ENCODE peak calls at places on chromosomes 2 and 18, in eight cellular contexts. One of them, this sample, is unnamed.

GRCh38 chr2:16239296-16239850 is 299.0 kb downstream of the MYCN start:
- DNase-seq in left ventricle myocardium inferior: no peak
- DNase-seq in tibial artery: no peak
- DNase-seq in AG10803: no peak
- DNase-seq in astrocyte of the spinal cord: no peak
- DNase-seq in OCI-LY7: no peak
- DNase-seq in GM12865: no peak
- DNase-seq in foreskin fibroblast: no peak
- DNase-seq in this sample: no peak

GRCh38 chr2:217248312-217248935 is 388.6 kb upstream of the TNP1 start:
- DNase-seq in tibial artery: peak
- DNase-seq in AG10803: peak
- DNase-seq in OCI-LY7: no peak
- DNase-seq in GM12865: peak
- DNase-seq in foreskin fibroblast: no peak
- DNase-seq in left ventricle myocardium inferior: peak
- DNase-seq in astrocyte of the spinal cord: peak
- DNase-seq in this sample: peak

GRCh38 chr2:5521462-5521861 is 170.7 kb upstream of the SOX11 start:
- DNase-seq in astrocyte of the spinal cord: no peak
- DNase-seq in AG10803: no peak
- DNase-seq in OCI-LY7: no peak
- DNase-seq in foreskin fibroblast: no peak
- DNase-seq in tibial artery: no peak
- DNase-seq in left ventricle myocardium inferior: peak
- DNase-seq in GM12865: no peak
- DNase-seq in this sample: no peak

GRCh38 chr2:42510191-42510929 is 16.6 kb upstream of the KCNG3 start:
- DNase-seq in OCI-LY7: no peak
- DNase-seq in astrocyte of the spinal cord: no peak
- DNase-seq in AG10803: no peak
- DNase-seq in left ventricle myocardium inferior: no peak
- DNase-seq in tibial artery: no peak
- DNase-seq in foreskin fibroblast: no peak
- DNase-seq in GM12865: no peak
- DNase-seq in this sample: no peak

GRCh38 chr2:219060821-219061791 is at the start of gene IHH:
- DNase-seq in OCI-LY7: no peak
- DNase-seq in tibial artery: no peak
- DNase-seq in GM12865: no peak
- DNase-seq in astrocyte of the spinal cord: no peak
- DNase-seq in left ventricle myocardium inferior: no peak
- DNase-seq in AG10803: no peak
- DNase-seq in foreskin fibroblast: no peak
- DNase-seq in this sample: no peak

GRCh38 chr2:241298554-241299165 is 16.8 kb downstream of the HDLBP start:
- DNase-seq in GM12865: no peak
- DNase-seq in astrocyte of the spinal cord: no peak
- DNase-seq in OCI-LY7: no peak
- DNase-seq in tibial artery: no peak
- DNase-seq in foreskin fibroblast: no peak
- DNase-seq in AG10803: no peak
- DNase-seq in left ventricle myocardium inferior: no peak
- DNase-seq in this sample: no peak

GRCh38 chr2:96876036-96876810 is 6.3 kb upstream of the SEMA4C start:
- DNase-seq in foreskin fibroblast: peak
- DNase-seq in OCI-LY7: no peak
- DNase-seq in AG10803: no peak
- DNase-seq in tibial artery: no peak
- DNase-seq in left ventricle myocardium inferior: no peak
- DNase-seq in GM12865: no peak
- DNase-seq in astrocyte of the spinal cord: peak
- DNase-seq in this sample: no peak

GRCh38 chr2:3594493-3595281 is at the start of gene COLEC11:
- DNase-seq in astrocyte of the spinal cord: peak
- DNase-seq in GM12865: no peak
- DNase-seq in AG10803: peak
- DNase-seq in tibial artery: peak
- DNase-seq in foreskin fibroblast: no peak
- DNase-seq in left ventricle myocardium inferior: peak
- DNase-seq in OCI-LY7: no peak
- DNase-seq in this sample: peak

GRCh38 chr2:69643602-69644505 is at the start of gene AAK1:
- DNase-seq in OCI-LY7: peak
- DNase-seq in AG10803: peak
- DNase-seq in tibial artery: peak
- DNase-seq in astrocyte of the spinal cord: peak
- DNase-seq in GM12865: peak
- DNase-seq in left ventricle myocardium inferior: peak
- DNase-seq in foreskin fibroblast: peak
- DNase-seq in this sample: peak
- TF ChIP-seq CTCF in OCI-LY7: no peak
- TF ChIP-seq CTCF in AG10803: no peak
- TF ChIP-seq CTCF in tibial artery: no peak
- TF ChIP-seq CTCF in astrocyte of the spinal cord: no peak
- TF ChIP-seq CTCF in GM12865: peak
- TF ChIP-seq CTCF in left ventricle myocardium inferior: peak
- TF ChIP-seq CTCF in foreskin fibroblast: no peak
- TF ChIP-seq CTCF in this sample: no peak

GRCh38 chr2:129627437-129627836 is 352.0 kb upstream of the RAB6C start:
- DNase-seq in left ventricle myocardium inferior: no peak
- DNase-seq in astrocyte of the spinal cord: no peak
- DNase-seq in OCI-LY7: no peak
- DNase-seq in foreskin fibroblast: no peak
- DNase-seq in AG10803: no peak
- DNase-seq in GM12865: no peak
- DNase-seq in tibial artery: no peak
- DNase-seq in this sample: no peak
- TF ChIP-seq CTCF in left ventricle myocardium inferior: no peak
- TF ChIP-seq CTCF in astrocyte of the spinal cord: no peak
- TF ChIP-seq CTCF in OCI-LY7: no peak
- TF ChIP-seq CTCF in foreskin fibroblast: no peak
- TF ChIP-seq CTCF in AG10803: no peak
- TF ChIP-seq CTCF in GM12865: no peak
- TF ChIP-seq CTCF in tibial artery: no peak
- TF ChIP-seq CTCF in this sample: no peak

GRCh38 chr2:31067259-31067658 is 71.0 kb downstream of the GALNT14 start:
- DNase-seq in GM12865: no peak
- DNase-seq in OCI-LY7: no peak
- DNase-seq in foreskin fibroblast: no peak
- DNase-seq in left ventricle myocardium inferior: no peak
- DNase-seq in AG10803: no peak
- DNase-seq in tibial artery: no peak
- DNase-seq in astrocyte of the spinal cord: no peak
- DNase-seq in this sample: no peak
- TF ChIP-seq CTCF in GM12865: no peak
- TF ChIP-seq CTCF in OCI-LY7: no peak
- TF ChIP-seq CTCF in foreskin fibroblast: peak
- TF ChIP-seq CTCF in left ventricle myocardium inferior: no peak
- TF ChIP-seq CTCF in AG10803: peak
- TF ChIP-seq CTCF in tibial artery: no peak
- TF ChIP-seq CTCF in astrocyte of the spinal cord: no peak
- TF ChIP-seq CTCF in this sample: peak

DNA sequence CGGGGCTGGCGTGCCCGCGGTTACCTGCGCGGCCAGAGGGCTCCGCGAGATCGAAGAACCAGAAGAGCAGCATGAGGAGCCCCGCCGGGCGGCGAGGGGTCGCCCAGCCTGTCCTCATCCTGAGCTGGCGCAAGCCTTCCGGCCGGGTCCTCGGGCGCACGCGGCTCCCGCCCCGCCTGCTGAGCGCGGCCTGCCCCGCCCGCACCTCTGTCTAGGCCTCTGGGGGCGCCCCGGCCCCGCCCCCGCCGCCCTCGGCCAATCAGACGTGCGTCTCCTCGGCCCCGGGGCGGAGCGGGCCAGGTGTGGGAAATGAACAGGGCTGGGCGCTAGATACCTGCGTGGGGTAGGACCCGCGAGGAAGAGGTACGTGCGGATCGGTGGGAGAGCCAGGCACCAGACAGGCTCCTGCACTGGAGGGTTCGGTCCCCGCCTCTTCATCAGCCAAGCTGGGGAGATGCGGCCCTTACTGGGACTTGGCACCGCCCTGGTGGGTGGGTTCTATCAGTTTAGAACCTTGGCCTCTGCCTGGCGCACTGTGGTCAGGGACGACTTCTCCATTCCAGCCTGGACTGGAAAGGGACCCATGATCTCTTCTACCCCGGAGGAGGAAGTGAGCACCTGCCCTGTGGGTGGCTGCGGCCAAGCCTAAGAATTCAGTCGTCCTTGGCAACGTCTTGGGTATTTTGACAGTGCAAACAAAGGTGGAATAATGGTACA is 106.7 kb upstream of the CD302 start:
- DNase-seq in foreskin fibroblast: no peak
- DNase-seq in GM12865: peak
- DNase-seq in tibial artery: peak
- DNase-seq in AG10803: no peak
- DNase-seq in OCI-LY7: no peak
- DNase-seq in left ventricle myocardium inferior: peak
- DNase-seq in astrocyte of the spinal cord: no peak
- DNase-seq in this sample: peak
- TF ChIP-seq CTCF in foreskin fibroblast: no peak
- TF ChIP-seq CTCF in GM12865: no peak
- TF ChIP-seq CTCF in tibial artery: no peak
- TF ChIP-seq CTCF in AG10803: no peak
- TF ChIP-seq CTCF in OCI-LY7: no peak
- TF ChIP-seq CTCF in left ventricle myocardium inferior: no peak
- TF ChIP-seq CTCF in astrocyte of the spinal cord: no peak
- TF ChIP-seq CTCF in this sample: no peak

GRCh38 chr18:50279752-50280151 is 1.6 kb downstream of the MBD1 start:
- DNase-seq in GM12865: no peak
- DNase-seq in AG10803: no peak
- DNase-seq in OCI-LY7: no peak
- DNase-seq in left ventricle myocardium inferior: no peak
- DNase-seq in astrocyte of the spinal cord: no peak
- DNase-seq in foreskin fibroblast: no peak
- DNase-seq in tibial artery: no peak
- DNase-seq in this sample: no peak

GRCh38 chr18:50282521-50283335 is 1.4 kb upstream of the MBD1 start:
- DNase-seq in foreskin fibroblast: no peak
- DNase-seq in AG10803: no peak
- DNase-seq in tibial artery: no peak
- DNase-seq in OCI-LY7: no peak
- DNase-seq in GM12865: no peak
- DNase-seq in left ventricle myocardium inferior: no peak
- DNase-seq in astrocyte of the spinal cord: no peak
- DNase-seq in this sample: peak

GRCh38 chr18:50281295-50281971 is at the start of gene MBD1:
- DNase-seq in foreskin fibroblast: peak
- DNase-seq in astrocyte of the spinal cord: peak
- DNase-seq in OCI-LY7: peak
- DNase-seq in AG10803: peak
- DNase-seq in tibial artery: peak
- DNase-seq in GM12865: peak
- DNase-seq in left ventricle myocardium inferior: peak
- DNase-seq in this sample: peak

GRCh38 chr18:50281972-50282520 is 723 bp upstream of the MBD1 start:
- DNase-seq in astrocyte of the spinal cord: no peak
- DNase-seq in left ventricle myocardium inferior: no peak
- DNase-seq in foreskin fibroblast: no peak
- DNase-seq in OCI-LY7: no peak
- DNase-seq in tibial artery: no peak
- DNase-seq in GM12865: no peak
- DNase-seq in AG10803: no peak
- DNase-seq in this sample: peak

GRCh38 chr18:50280707-50281294 is 522 bp downstream of the MBD1 start:
- DNase-seq in AG10803: no peak
- DNase-seq in foreskin fibroblast: no peak
- DNase-seq in tibial artery: no peak
- DNase-seq in OCI-LY7: no peak
- DNase-seq in astrocyte of the spinal cord: no peak
- DNase-seq in left ventricle myocardium inferior: no peak
- DNase-seq in GM12865: no peak
- DNase-seq in this sample: no peak
- TF ChIP-seq CTCF in AG10803: no peak
- TF ChIP-seq CTCF in foreskin fibroblast: no peak
- TF ChIP-seq CTCF in tibial artery: no peak
- TF ChIP-seq CTCF in OCI-LY7: no peak
- TF ChIP-seq CTCF in astrocyte of the spinal cord: no peak
- TF ChIP-seq CTCF in left ventricle myocardium inferior: no peak
- TF ChIP-seq CTCF in GM12865: no peak
- TF ChIP-seq CTCF in this sample: no peak

GRCh38 chr2:156340818-156341481 is 8.4 kb upstream of the NR4A2 start:
- DNase-seq in tibial artery: no peak
- DNase-seq in AG10803: peak
- DNase-seq in foreskin fibroblast: no peak
- DNase-seq in astrocyte of the spinal cord: no peak
- DNase-seq in left ventricle myocardium inferior: no peak
- DNase-seq in GM12865: peak
- DNase-seq in OCI-LY7: no peak
- DNase-seq in this sample: no peak

GRCh38 chr2:156341482-156342251 is 9.1 kb upstream of the NR4A2 start:
- DNase-seq in OCI-LY7: peak
- DNase-seq in left ventricle myocardium inferior: peak
- DNase-seq in GM12865: peak
- DNase-seq in foreskin fibroblast: peak
- DNase-seq in AG10803: peak
- DNase-seq in tibial artery: peak
- DNase-seq in astrocyte of the spinal cord: peak
- DNase-seq in this sample: no peak

GRCh38 chr2:156343940-156344301 is 11.4 kb upstream of the NR4A2 start:
- DNase-seq in AG10803: peak
- DNase-seq in tibial artery: no peak
- DNase-seq in left ventricle myocardium inferior: no peak
- DNase-seq in OCI-LY7: no peak
- DNase-seq in astrocyte of the spinal cord: no peak
- DNase-seq in foreskin fibroblast: no peak
- DNase-seq in GM12865: no peak
- DNase-seq in this sample: no peak

GRCh38 chr2:156343096-156343939 is 10.8 kb upstream of the NR4A2 start:
- DNase-seq in GM12865: no peak
- DNase-seq in tibial artery: no peak
- DNase-seq in OCI-LY7: no peak
- DNase-seq in foreskin fibroblast: no peak
- DNase-seq in astrocyte of the spinal cord: no peak
- DNase-seq in AG10803: no peak
- DNase-seq in left ventricle myocardium inferior: no peak
- DNase-seq in this sample: no peak

DNA sequence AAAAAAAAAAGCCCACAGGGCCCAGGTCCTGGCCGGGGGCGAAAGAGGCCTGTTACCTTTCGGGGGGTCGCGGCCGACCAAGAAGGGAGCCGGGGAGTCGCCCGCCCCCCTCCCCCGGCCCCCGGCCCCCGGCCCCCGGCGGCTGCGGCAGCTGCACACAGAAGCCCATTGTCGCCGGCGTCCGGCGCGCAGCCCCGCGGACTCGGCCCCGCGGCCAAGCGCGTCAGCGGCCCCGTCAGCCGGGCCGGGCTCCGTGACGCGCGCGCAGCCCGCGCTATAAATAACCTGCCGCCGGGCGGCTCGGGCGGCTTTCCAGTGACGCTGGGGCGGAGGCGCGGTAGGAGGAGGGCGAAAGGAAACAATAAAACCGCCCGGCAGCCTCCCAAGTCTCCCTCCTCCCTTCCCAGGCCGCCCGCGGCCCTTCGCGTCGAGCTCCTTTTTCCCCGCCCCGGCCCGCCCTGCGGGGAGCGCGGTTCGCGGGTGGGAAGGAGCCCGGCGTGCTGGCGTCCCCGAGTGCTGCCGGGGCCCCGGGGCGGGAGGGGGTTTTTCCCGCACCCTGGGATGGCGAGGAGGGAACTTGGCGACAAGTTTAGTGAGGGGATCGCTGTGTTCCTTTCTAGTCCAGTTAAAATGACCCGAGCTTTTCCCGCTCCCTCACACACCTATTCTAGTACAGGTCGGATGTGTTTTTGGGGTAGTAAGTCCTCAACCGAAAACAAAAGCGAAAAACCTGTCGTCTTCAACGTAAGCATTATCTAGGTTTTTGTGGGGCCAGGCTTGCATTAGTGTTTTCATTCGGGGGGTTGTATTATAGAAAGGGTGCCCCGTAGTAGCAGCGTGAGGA is 10.0 kb upstream of the NR4A2 start:
- DNase-seq in GM12865: peak
- DNase-seq in tibial artery: peak
- DNase-seq in foreskin fibroblast: peak
- DNase-seq in left ventricle myocardium inferior: peak
- DNase-seq in OCI-LY7: peak
- DNase-seq in AG10803: peak
- DNase-seq in astrocyte of the spinal cord: peak
- DNase-seq in this sample: no peak
- TF ChIP-seq CTCF in GM12865: no peak
- TF ChIP-seq CTCF in tibial artery: no peak
- TF ChIP-seq CTCF in foreskin fibroblast: no peak
- TF ChIP-seq CTCF in left ventricle myocardium inferior: no peak
- TF ChIP-seq CTCF in OCI-LY7: no peak
- TF ChIP-seq CTCF in AG10803: no peak
- TF ChIP-seq CTCF in astrocyte of the spinal cord: no peak
- TF ChIP-seq CTCF in this sample: no peak

This sample was measured in chondrocyte.